ENCODE peak calls at places on chromosome 2, in nine cellular contexts. Y is activated T-cell treated with anti-CD3 and anti-CD28 coated beads for 48 hours, J is retina, I is KBM-7, L is NCI-H1105, E is KG1, W is amniotic stem cell, F is epithelial cell of esophagus, V is HS-5. Q is an unnamed sample.

GRCh38 chr2:10414000-10414451 is 34.1 kb downstream of the ODC1 start:
- DNase-seq in J (no peak), Y (no peak), L (no peak), W (no peak), E (no peak), F (peak; percentile 70), V (no peak), I (no peak), Q (peak; percentile 79)

GRCh38 chr2:239236043-239236807 is 164.6 kb downstream of the HDAC4 start:
- DNase-seq in L (no peak), F (no peak), V (no peak), J (no peak), I (no peak), E (no peak), W (no peak), Y (no peak), Q (no peak)

GRCh38 chr2:68745006-68745405 is 10.4 kb downstream of the ARHGAP25 start:
- DNase-seq in I (no peak), F (no peak), L (no peak), Y (no peak), J (no peak), W (no peak), V (no peak), E (no peak), Q (peak; percentile 4)

GRCh38 chr2:128687551-128687945 is 368.9 kb upstream of the HS6ST1 start:
- DNase-seq in I (no peak), L (no peak), J (no peak), V (no peak), Y (no peak), F (no peak), W (no peak), E (no peak), Q (no peak)

GRCh38 chr2:218081063-218081462 is 12.0 kb downstream of the RUFY4 start:
- DNase-seq in W (no peak), V (no peak), L (no peak), F (no peak), Y (no peak), E (no peak), I (no peak), J (no peak), Q (no peak)

GRCh38 chr2:85999131-85999831 is 106.4 kb downstream of the POLR1A start:
- DNase-seq in L (no peak), W (no peak), V (no peak), I (peak; percentile 69), Y (peak; percentile 29), F (peak; percentile 22), J (no peak), E (peak; percentile 81), Q (no peak)

GRCh38 chr2:79660552-79660951 is 147.7 kb downstream of the CTNNA2 start:
- DNase-seq in J (no peak), F (no peak), V (no peak), E (no peak), I (no peak), Y (no peak), W (no peak), L (no peak), Q (no peak)

GRCh38 chr2:239830066-239830717 is 194.9 kb downstream of the NDUFA10 start:
- DNase-seq in J (peak; percentile 5), V (no peak), E (no peak), Y (no peak), L (no peak), W (no peak), F (no peak), I (no peak), Q (peak; percentile 9)

GRCh38 chr2:61460168-61460567 is 10.7 kb downstream of the USP34 start:
- DNase-seq in E (no peak), J (no peak), W (peak; percentile 41), Y (no peak), V (peak; percentile 53), I (no peak), L (no peak), F (peak; percentile 82), Q (no peak)

GRCh38 chr2:62305421-62306176 is 109.7 kb downstream of the B3GNT2 start:
- DNase-seq in F (no peak), J (no peak), V (no peak), Y (peak; percentile 69), W (no peak), L (no peak), E (peak; percentile 54), I (peak; percentile 49), Q (peak; percentile 27)

GRCh38 chr2:230758566-230759480 is 46.2 kb downstream of the CAB39 start:
- DNase-seq in W (no peak), Y (no peak), F (peak; percentile 50), J (no peak), I (peak; percentile 83), V (peak; percentile 60), E (peak; percentile 9), L (no peak), Q (no peak)

GRCh38 chr2:226475650-226476049 is 324.0 kb downstream of the IRS1 start:
- DNase-seq in W (peak; percentile 45), Y (no peak), L (no peak), I (peak; percentile 6), F (peak; percentile 73), E (no peak), J (no peak), V (peak; percentile 58), Q (no peak)

GRCh38 chr2:71510938-71511337 is 57.6 kb downstream of the DYSF start:
- DNase-seq in E (no peak), I (no peak), J (no peak), L (no peak), V (no peak), Y (no peak), F (no peak), W (no peak), Q (no peak)

GRCh38 chr2:134540954-134541353 is 177.8 kb downstream of the TMEM163 start:
- DNase-seq in F (no peak), E (no peak), Y (no peak), L (no peak), W (no peak), I (no peak), V (no peak), J (no peak), Q (no peak)

GRCh38 chr2:15761056-15761455 is 169.4 kb downstream of the DDX1 start:
- DNase-seq in J (no peak), F (no peak), E (no peak), V (no peak), I (no peak), W (no peak), L (no peak), Y (no peak), Q (no peak)

GRCh38 chr2:96864343-96865091 is 5.4 kb downstream of the SEMA4C start:
- DNase-seq in I (no peak), V (no peak), L (no peak), E (no peak), J (no peak), Y (no peak), F (no peak), W (no peak), Q (no peak)

GRCh38 chr2:95303191-95303914 is 6.2 kb downstream of the KCNIP3 start:
- DNase-seq in E (no peak), L (no peak), J (no peak), Y (no peak), V (no peak), W (no peak), F (no peak), I (no peak), Q (no peak)

GRCh38 chr2:215397632-215398341 is 38.1 kb downstream of the FN1 start:
- DNase-seq in F (no peak), E (no peak), I (no peak), J (no peak), L (no peak), Y (no peak), W (no peak), V (no peak), Q (no peak)

GRCh38 chr2:177314194-177314593 is 49.7 kb upstream of the NFE2L2 start:
- DNase-seq in E (no peak), Y (no peak), J (no peak), L (no peak), W (no peak), V (no peak), F (peak; percentile 79), I (no peak), Q (no peak)

GRCh38 chr2:48414196-48414595 is 115.8 kb upstream of the STON1 start:
- DNase-seq in F (no peak), L (no peak), I (no peak), Y (no peak), J (no peak), W (no peak), V (no peak), E (no peak), Q (no peak)

GRCh38 chr2:215360596-215360995 is 48.7 kb downstream of the ATIC start:
- DNase-seq in I (no peak), W (no peak), J (no peak), F (no peak), E (no peak), Y (no peak), L (no peak), V (no peak), Q (no peak)

GRCh38 chr2:216013080-216013909 is at the start of gene MREG:
- DNase-seq in W (peak; percentile 37), E (peak; percentile 50), J (peak; percentile 68), L (peak; percentile 86), Y (peak; percentile 85), V (peak; percentile 57), F (peak; percentile 86), I (peak; percentile 83), Q (peak; percentile 86)

GRCh38 chr2:130154773-130155765 is 10.2 kb upstream of the CCDC74B start:
- DNase-seq in Y (no peak), I (no peak), J (no peak), V (no peak), L (no peak), W (no peak), F (no peak), E (no peak), Q (no peak)

GRCh38 chr2:119062652-119063051 is 95.9 kb downstream of the C1QL2 start:
- DNase-seq in E (no peak), W (no peak), L (no peak), I (no peak), F (no peak), V (no peak), J (no peak), Y (no peak), Q (no peak)

Q was measured in colonic mucosa.